ENCODE peak calls at places on chromosome 1, in eight cellular contexts. P is psoas muscle, J is astrocyte of the cerebellum, H is cardiac fibroblast, G is fibroblast of lung, A is epithelial cell of proximal tubule, I is heart left ventricle, M is AG10803. Z is an unnamed sample.

GRCh38 chr1:201383647-201384405 is 6.3 kb upstream of the TNNT2 start:
- DNase-seq in P (peak), J (peak), H (peak), G (peak), A (no peak), I (no peak), M (peak), Z (no peak)

GRCh38 chr1:192448026-192448578 is 127.5 kb upstream of the RGS1 start:
- DNase-seq in P (no peak), J (no peak), H (no peak), G (no peak), A (no peak), I (no peak), M (peak), Z (no peak)

GRCh38 chr1:71273326-71273725 is 192.5 kb upstream of the ZRANB2 start:
- DNase-seq in P (no peak), J (no peak), H (no peak), G (no peak), A (no peak), I (no peak), M (peak), Z (no peak)

GRCh38 chr1:46714976-46715375 is 3.9 kb downstream of the EFCAB14 start:
- DNase-seq in P (no peak), J (no peak), H (no peak), G (no peak), A (no peak), I (no peak), M (no peak), Z (no peak)

GRCh38 chr1:85296980-85297379 is 20.5 kb upstream of the BCL10 start:
- DNase-seq in P (no peak), J (no peak), H (no peak), G (no peak), A (no peak), I (no peak), M (peak), Z (no peak)

GRCh38 chr1:210292276-210292851 is 36.3 kb upstream of the HHAT start:
- DNase-seq in P (peak), J (no peak), H (peak), G (no peak), A (no peak), I (peak), M (peak), Z (no peak)

GRCh38 chr1:206039046-206039929 is 13.7 kb upstream of the RHEX start:
- DNase-seq in P (no peak), J (no peak), H (no peak), G (no peak), A (no peak), I (no peak), M (no peak), Z (no peak)

GRCh38 chr1:180382326-180383115 is 119.9 kb downstream of the ACBD6 start:
- DNase-seq in P (no peak), J (no peak), H (peak), G (peak), A (no peak), I (no peak), M (peak), Z (no peak)

GRCh38 chr1:24928631-24929090 is 1.4 kb downstream of the RUNX3 start:
- DNase-seq in P (no peak), J (no peak), H (no peak), G (no peak), A (no peak), I (no peak), M (no peak), Z (no peak)

GRCh38 chr1:233509596-233509995 is 104.3 kb upstream of the KCNK1 start:
- DNase-seq in P (no peak), J (no peak), H (no peak), G (no peak), A (no peak), I (no peak), M (no peak), Z (no peak)

GRCh38 chr1:165403835-165404482 is 41.0 kb downstream of the RXRG start:
- DNase-seq in P (no peak), J (no peak), H (no peak), G (peak), A (no peak), I (no peak), M (no peak), Z (no peak)

GRCh38 chr1:201444792-201445191 is 23.3 kb upstream of the TNNI1 start:
- DNase-seq in P (no peak), J (no peak), H (no peak), G (peak), A (no peak), I (no peak), M (no peak), Z (no peak)

GRCh38 chr1:22387888-22388564 is 63.6 kb upstream of the ZBTB40 start:
- DNase-seq in P (no peak), J (no peak), H (peak), G (no peak), A (no peak), I (no peak), M (peak), Z (no peak)

GRCh38 chr1:8255712-8256111 is 62.2 kb upstream of the SLC45A1 start:
- DNase-seq in P (no peak), J (no peak), H (no peak), G (no peak), A (no peak), I (no peak), M (no peak), Z (no peak)

GRCh38 chr1:33468559-33468958 is 3.9 kb upstream of the ZSCAN20 start:
- DNase-seq in P (no peak), J (no peak), H (no peak), G (no peak), A (no peak), I (no peak), M (no peak), Z (no peak)

GRCh38 chr1:166869318-166870099 is 6.6 kb downstream of the TADA1 start:
- DNase-seq in P (no peak), J (no peak), H (no peak), G (no peak), A (no peak), I (no peak), M (no peak), Z (no peak)

GRCh38 chr1:176225911-176226310 is 18.8 kb upstream of the COP1 start:
- DNase-seq in P (no peak), J (no peak), H (no peak), G (no peak), A (no peak), I (no peak), M (no peak), Z (no peak)

GRCh38 chr1:16348414-16349182 is 3.7 kb downstream of the FBXO42 start:
- DNase-seq in P (no peak), J (peak), H (peak), G (peak), A (peak), I (no peak), M (peak), Z (no peak)

GRCh38 chr1:208603721-208604120 is 359.5 kb upstream of the PLXNA2 start:
- DNase-seq in P (no peak), J (no peak), H (no peak), G (no peak), A (no peak), I (no peak), M (no peak), Z (no peak)

GRCh38 chr1:197302775-197303174 is 34.7 kb downstream of the CRB1 start:
- DNase-seq in P (no peak), J (peak), H (no peak), G (no peak), A (peak), I (no peak), M (peak), Z (no peak)

GRCh38 chr1:44484155-44484688 is 79.2 kb downstream of the RNF220 start:
- DNase-seq in P (no peak), J (no peak), H (peak), G (no peak), A (no peak), I (no peak), M (no peak), Z (no peak)

GRCh38 chr1:184664042-184664659 is 90.5 kb downstream of the EDEM3 start:
- DNase-seq in P (peak), J (peak), H (peak), G (peak), A (no peak), I (peak), M (peak), Z (peak)

GRCh38 chr1:9410737-9411297 is 118.1 kb downstream of the SPSB1 start:
- DNase-seq in P (no peak), J (no peak), H (peak), G (peak), A (no peak), I (no peak), M (peak), Z (peak)

GRCh38 chr1:12345350-12346217 is 115.8 kb downstream of the VPS13D start:
- DNase-seq in P (no peak), J (no peak), H (no peak), G (no peak), A (no peak), I (no peak), M (no peak), Z (no peak)

GRCh38 chr1:2529776-2530500 is at the start of gene HES5:
- DNase-seq in P (no peak), J (no peak), H (no peak), G (no peak), A (no peak), I (peak), M (no peak), Z (no peak)

GRCh38 chr1:193545171-193545570 is 358.8 kb upstream of the B3GALT2 start:
- DNase-seq in P (no peak), J (peak), H (no peak), G (no peak), A (no peak), I (no peak), M (no peak), Z (no peak)

GRCh38 chr1:7386226-7387052 is 384.7 kb upstream of the VAMP3 start:
- DNase-seq in P (no peak), J (peak), H (no peak), G (no peak), A (no peak), I (no peak), M (no peak), Z (no peak)

GRCh38 chr1:216193839-216194443 is 229.3 kb downstream of the USH2A start:
- DNase-seq in P (no peak), J (no peak), H (no peak), G (no peak), A (no peak), I (no peak), M (no peak), Z (no peak)

GRCh38 chr1:181152892-181153633 is 64.6 kb downstream of the IER5 start:
- DNase-seq in P (peak), J (peak), H (peak), G (peak), A (no peak), I (peak), M (peak), Z (peak)

GRCh38 chr1:201094829-201095228 is 17.4 kb downstream of the CACNA1S start:
- DNase-seq in P (peak), J (no peak), H (no peak), G (no peak), A (no peak), I (no peak), M (no peak), Z (no peak)

GRCh38 chr1:180533571-180533987 is 25.2 kb upstream of the OVAAL start:
- DNase-seq in P (peak), J (peak), H (peak), G (peak), A (no peak), I (peak), M (peak), Z (peak)

GRCh38 chr1:47194314-47194713 is 4.5 kb upstream of the PDZK1IP1 start:
- DNase-seq in P (no peak), J (no peak), H (no peak), G (no peak), A (no peak), I (no peak), M (no peak), Z (no peak)

GRCh38 chr1:171910786-171911185 is 69.5 kb downstream of the DNM3 start:
- DNase-seq in P (no peak), J (no peak), H (no peak), G (no peak), A (no peak), I (no peak), M (no peak), Z (no peak)

GRCh38 chr1:167563579-167564246 is 10.2 kb upstream of the CREG1 start:
- DNase-seq in P (no peak), J (no peak), H (no peak), G (no peak), A (no peak), I (no peak), M (no peak), Z (no peak)

GRCh38 chr1:8516793-8517556 is 199.1 kb downstream of the SLC45A1 start:
- DNase-seq in P (no peak), J (no peak), H (peak), G (peak), A (no peak), I (no peak), M (peak), Z (no peak)

GRCh38 chr1:247131236-247131635 is 27.1 kb upstream of the ZNF669 start:
- DNase-seq in P (no peak), J (no peak), H (no peak), G (no peak), A (no peak), I (no peak), M (no peak), Z (no peak)

GRCh38 chr1:195054217-195054687 is 1554.0 kb downstream of the KCNT2 start:
- DNase-seq in P (no peak), J (no peak), H (no peak), G (no peak), A (no peak), I (no peak), M (no peak), Z (no peak)

GRCh38 chr1:168110896-168111545 is 25.7 kb downstream of the GPR161 start:
- DNase-seq in P (no peak), J (no peak), H (peak), G (no peak), A (no peak), I (no peak), M (peak), Z (no peak)

GRCh38 chr1:1630965-1631792 is 794 bp upstream of the MMP23B start:
- DNase-seq in P (peak), J (no peak), H (peak), G (peak), A (no peak), I (peak), M (peak), Z (no peak)

GRCh38 chr1:156464335-156464734 is 36.2 kb downstream of the MEF2D start:
- DNase-seq in P (no peak), J (no peak), H (no peak), G (peak), A (no peak), I (no peak), M (no peak), Z (no peak)

GRCh38 chr1:156467385-156467784 is 33.2 kb downstream of the MEF2D start:
- DNase-seq in P (no peak), J (no peak), H (no peak), G (no peak), A (no peak), I (no peak), M (no peak), Z (no peak)

GRCh38 chr1:156463874-156464273 is 36.7 kb downstream of the MEF2D start:
- DNase-seq in P (no peak), J (no peak), H (no peak), G (no peak), A (no peak), I (no peak), M (no peak), Z (no peak)

GRCh38 chr1:156464825-156465452 is 35.6 kb downstream of the MEF2D start:
- DNase-seq in P (no peak), J (no peak), H (no peak), G (peak), A (no peak), I (no peak), M (no peak), Z (no peak)

GRCh38 chr1:156465747-156466365 is 34.7 kb downstream of the MEF2D start:
- DNase-seq in P (no peak), J (no peak), H (no peak), G (peak), A (no peak), I (no peak), M (no peak), Z (no peak)
- TF ChIP-seq CTCF in P (no peak), J (peak), H (peak), G (no peak), A (peak), I (peak), M (peak), Z (peak)

GRCh38 chr1:212456166-212456528 is 23.4 kb downstream of the NENF start:
- DNase-seq in P (no peak), J (no peak), H (peak), G (no peak), A (no peak), I (peak), M (no peak), Z (no peak)
- TF ChIP-seq CTCF in P (no peak), J (no peak), H (no peak), G (no peak), A (no peak), I (no peak), M (no peak), Z (no peak)

GRCh38 chr1:59967780-59968179 is 41.2 kb upstream of the CYP2J2 start:
- DNase-seq in P (no peak), J (no peak), H (no peak), G (no peak), A (no peak), I (no peak), M (no peak), Z (no peak)

GRCh38 chr1:59967141-59967697 is 40.6 kb upstream of the CYP2J2 start:
- DNase-seq in P (no peak), J (peak), H (no peak), G (peak), A (no peak), I (no peak), M (no peak), Z (no peak)

GRCh38 chr1:59973719-59974118 is 47.1 kb upstream of the CYP2J2 start:
- DNase-seq in P (no peak), J (no peak), H (no peak), G (no peak), A (no peak), I (no peak), M (no peak), Z (no peak)

GRCh38 chr1:59972216-59972924 is 45.8 kb upstream of the CYP2J2 start:
- DNase-seq in P (no peak), J (no peak), H (no peak), G (peak), A (no peak), I (no peak), M (peak), Z (no peak)

GRCh38 chr1:59971464-59971911 is 44.9 kb upstream of the CYP2J2 start:
- DNase-seq in P (peak), J (no peak), H (peak), G (peak), A (no peak), I (peak), M (peak), Z (no peak)
- TF ChIP-seq CTCF in P (peak), J (peak), H (peak), G (peak), A (peak), I (peak), M (peak), Z (peak)

DNA sequence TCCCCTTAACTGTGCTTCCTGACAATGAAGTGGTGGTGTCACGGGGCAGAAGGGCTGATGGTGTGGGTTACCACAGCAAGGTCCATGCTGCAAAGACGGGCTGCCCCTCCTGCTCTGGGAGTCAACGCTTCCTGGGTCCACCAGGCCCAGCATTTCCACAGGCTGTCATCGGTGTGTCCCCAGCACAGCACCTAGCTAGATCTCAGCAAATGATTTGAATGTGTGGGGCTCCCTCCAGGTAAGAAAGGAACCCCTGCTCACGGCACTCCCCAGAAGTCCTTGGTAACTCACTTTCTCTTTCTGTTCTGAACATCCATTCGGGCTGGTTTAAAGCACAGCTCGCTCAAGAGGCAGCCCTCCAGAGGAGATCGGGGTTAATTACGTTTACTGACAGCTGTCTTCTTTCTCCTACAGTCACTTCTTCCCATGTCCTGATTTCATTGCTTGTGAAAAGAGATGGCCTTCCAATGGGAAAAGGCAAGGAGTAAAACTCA is 27.3 kb downstream of the HIVEP3 start:
- DNase-seq in P (no peak), J (no peak), H (peak), G (peak), A (no peak), I (no peak), M (no peak), Z (peak)
- TF ChIP-seq CTCF in P (peak), J (no peak), H (no peak), G (peak), A (peak), I (no peak), M (peak), Z (peak)

GRCh38 chr1:238710697-238711096 is 675.7 kb upstream of the CHRM3 start:
- DNase-seq in P (no peak), J (no peak), H (peak), G (peak), A (no peak), I (no peak), M (no peak), Z (no peak)
- TF ChIP-seq CTCF in P (no peak), J (no peak), H (peak), G (no peak), A (no peak), I (no peak), M (no peak), Z (no peak)

GRCh38 chr1:3787347-3787710 is 9.0 kb downstream of the LRRC47 start:
- DNase-seq in P (no peak), J (no peak), H (no peak), G (no peak), A (no peak), I (no peak), M (no peak), Z (no peak)

GRCh38 chr1:3785045-3785444 is 11.3 kb downstream of the LRRC47 start:
- DNase-seq in P (peak), J (no peak), H (no peak), G (no peak), A (no peak), I (no peak), M (no peak), Z (no peak)

GRCh38 chr1:3786468-3787346 is 9.6 kb downstream of the LRRC47 start:
- DNase-seq in P (no peak), J (no peak), H (no peak), G (no peak), A (no peak), I (no peak), M (no peak), Z (no peak)

GRCh38 chr1:3783651-3784474 is 11.3 kb downstream of the SMIM1 start:
- DNase-seq in P (no peak), J (no peak), H (no peak), G (no peak), A (no peak), I (no peak), M (no peak), Z (no peak)

DNA sequence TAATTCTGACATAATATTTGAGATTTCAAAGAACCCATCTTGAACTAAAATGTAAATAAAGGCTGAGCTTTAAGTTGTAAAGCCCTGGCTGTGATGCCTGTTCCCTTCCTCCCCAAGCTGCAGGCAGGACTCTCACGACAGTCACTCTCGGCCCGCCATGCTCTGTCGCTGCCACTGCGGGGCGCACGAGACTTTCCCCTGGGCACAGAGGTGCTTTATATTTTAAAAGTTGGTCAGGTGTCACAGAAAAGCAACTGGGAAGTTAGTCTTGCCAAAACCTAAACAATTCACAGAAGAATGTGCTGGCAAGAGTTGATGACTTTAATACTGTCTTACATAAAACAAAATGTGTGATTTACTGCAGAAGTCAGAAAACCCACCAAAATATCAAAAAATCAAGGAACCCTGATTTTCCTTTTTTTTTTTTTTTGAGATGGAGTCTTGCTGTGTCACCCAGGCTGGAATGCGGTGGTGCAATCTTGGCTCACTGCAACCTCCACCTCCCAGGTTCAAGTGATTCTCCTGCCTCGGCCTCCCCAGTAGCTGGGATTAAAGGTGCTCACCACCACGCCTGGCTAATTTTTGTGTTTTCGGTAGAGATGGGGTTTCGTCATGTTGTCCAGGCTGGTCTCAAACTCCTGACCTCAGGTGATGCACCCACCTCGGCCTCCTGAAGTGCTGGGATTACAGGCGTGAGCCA is 10.7 kb downstream of the LRRC47 start:
- DNase-seq in P (no peak), J (no peak), H (no peak), G (no peak), A (no peak), I (no peak), M (no peak), Z (no peak)
- TF ChIP-seq CTCF in P (peak), J (peak), H (peak), G (peak), A (peak), I (no peak), M (no peak), Z (peak)

Z was measured in GM12864.